ENCODE peak calls at places on chromosomes 3 and 15, in four cellular contexts. M is NCI-H774, D is sciatic nerve, B is AG08395. G is an unnamed sample.
A peak's percentile ranks its signal among the peaks of the same experiment; 100 is the strongest.

GRCh38 chr3:10419637-10420232 is 85.7 kb downstream of the ATP2B2 start:
- DNase-seq in D (no peak), M (no peak), B (no peak), G (no peak)

GRCh38 chr3:9314796-9315195 is 48.1 kb upstream of the THUMPD3 start:
- DNase-seq in D (no peak), B (no peak), M (no peak), G (peak; percentile 46)

GRCh38 chr15:57097246-57097645 is 178.8 kb downstream of the TCF12 start:
- DNase-seq in B (no peak), D (no peak), M (no peak), G (no peak)

GRCh38 chr3:113212155-113212844 is 943 bp downstream of the BOC start:
- DNase-seq in M (no peak), D (peak; percentile 69), B (peak; percentile 29), G (no peak)

GRCh38 chr3:134852893-134853351 is 57.9 kb downstream of the EPHB1 start:
- DNase-seq in D (no peak), B (no peak), M (no peak), G (no peak)

GRCh38 chr15:49610166-49610918 is 10.3 kb downstream of the FAM227B start:
- DNase-seq in D (no peak), B (no peak), M (no peak), G (no peak)

GRCh38 chr3:172651936-172652595 is 58.8 kb downstream of the NCEH1 start:
- DNase-seq in D (no peak), B (no peak), M (no peak), G (no peak)

GRCh38 chr3:149019581-149019980 is 28.2 kb downstream of the GYG1 start:
- DNase-seq in M (no peak), B (no peak), D (no peak), G (no peak)

GRCh38 chr3:45910892-45911291 is 24.5 kb downstream of the CCR9 start:
- DNase-seq in D (no peak), M (no peak), B (no peak), G (no peak)

GRCh38 chr15:74779162-74779648 is 2.7 kb upstream of the CSK start:
- DNase-seq in M (no peak), B (no peak), D (no peak), G (no peak)

GRCh38 chr3:16945330-16945729 is 60.6 kb downstream of the PLCL2 start:
- DNase-seq in D (no peak), M (no peak), B (no peak), G (no peak)

GRCh38 chr15:22979069-22979698 is 984 bp downstream of the CYFIP1 start:
- DNase-seq in D (peak; percentile 75), B (peak; percentile 53), M (peak; percentile 1), G (peak; percentile 69)

GRCh38 chr15:78054971-78055370 is 22.5 kb downstream of the TBC1D2B start:
- DNase-seq in B (no peak), M (no peak), D (no peak), G (no peak)

GRCh38 chr15:67762610-67763368 is 62.5 kb upstream of the SKOR1 start:
- DNase-seq in M (no peak), B (peak; percentile 58), D (no peak), G (no peak)

GRCh38 chr3:111762535-111762934 is 96.5 kb upstream of the PHLDB2 start:
- DNase-seq in D (no peak), B (no peak), M (no peak), G (no peak)

GRCh38 chr3:115494826-115495225 is 128.5 kb upstream of the GAP43 start:
- DNase-seq in B (no peak), D (no peak), M (no peak), G (no peak)

GRCh38 chr15:43957724-43958123 is 130.9 kb downstream of the WDR76 start:
- DNase-seq in M (no peak), B (no peak), D (no peak), G (no peak)

GRCh38 chr3:128360243-128360642 is 106.4 kb downstream of the DNAJB8 start:
- DNase-seq in D (no peak), M (no peak), B (no peak), G (no peak)

GRCh38 chr3:190892328-190893011 is 30.0 kb upstream of the GMNC start:
- DNase-seq in M (no peak), B (no peak), D (no peak), G (peak; percentile 22)

GRCh38 chr3:37963635-37964034 is 27.0 kb upstream of the VILL start:
- DNase-seq in M (no peak), B (no peak), D (no peak), G (no peak)

GRCh38 chr3:58432905-58433304 is 727 bp downstream of the PDHB start:
- DNase-seq in B (no peak), M (no peak), D (no peak), G (no peak)

GRCh38 chr15:26148461-26148860 is 285.3 kb upstream of the ATP10A start:
- DNase-seq in B (no peak), D (no peak), M (no peak), G (no peak)

GRCh38 chr3:156892701-156893100 is 66.5 kb downstream of the LEKR1 start:
- DNase-seq in M (no peak), B (peak; percentile 49), D (no peak), G (no peak)

GRCh38 chr3:186605561-186606545 is 7.0 kb upstream of the AHSG start:
- DNase-seq in B (no peak), M (no peak), D (no peak), G (no peak)

GRCh38 chr15:48119277-48119676 is 1.5 kb upstream of the SLC24A5 start:
- DNase-seq in M (no peak), B (no peak), D (no peak), G (no peak)

GRCh38 chr3:49761661-49762060 is 24.7 kb downstream of the IP6K1 start:
- DNase-seq in M (no peak), B (no peak), D (no peak), G (no peak)

GRCh38 chr3:32334675-32335074 is 57.0 kb upstream of the CMTM7 start:
- DNase-seq in B (no peak), M (no peak), D (no peak), G (peak; percentile 49)

GRCh38 chr3:13475871-13476590 is 4.1 kb upstream of the HDAC11 start:
- DNase-seq in B (no peak), M (no peak), D (no peak), G (no peak)

GRCh38 chr3:58274027-58274614 is 31.9 kb upstream of the RPP14 start:
- DNase-seq in M (no peak), D (no peak), B (peak; percentile 47), G (no peak)

GRCh38 chr3:37257581-37257980 is 83.2 kb upstream of the LRRFIP2 start:
- DNase-seq in B (no peak), D (no peak), M (no peak), G (no peak)

GRCh38 chr15:89118481-89118989 is 30.3 kb downstream of the ABHD2 start:
- DNase-seq in D (no peak), M (no peak), B (no peak), G (no peak)

GRCh38 chr3:145094355-145094941 is 1066.5 kb downstream of the PLOD2 start:
- DNase-seq in M (no peak), B (peak; percentile 21), D (no peak), G (peak; percentile 55)

G was measured in iPS-NIHi11.